ENCODE peak calls at places on chromosomes 13 and 19, in five cellular contexts. E is H1, O is H9, K is IMR-90, A is neuronal stem cell. I is an unnamed sample.

GRCh38 chr19:54616057-54616456 is 14.2 kb upstream of the LILRB1 start:
- DNase-seq in E (no peak), O (no peak), K (no peak), A (no peak), I (no peak)

GRCh38 chr13:51726446-51727185 is 77.3 kb downstream of the DHRS12 start:
- DNase-seq in E (no peak), O (no peak), K (peak), A (no peak), I (peak)

GRCh38 chr19:54660306-54660705 is 2.5 kb upstream of the LILRB4 start:
- DNase-seq in E (no peak), O (no peak), K (no peak), A (no peak), I (no peak)

GRCh38 chr19:15672580-15673175 is at the start of gene CYP4F12:
- DNase-seq in E (no peak), O (no peak), K (no peak), A (no peak), I (no peak)

GRCh38 chr19:38488811-38489481 is 55.5 kb downstream of the RYR1 start:
- DNase-seq in E (no peak), O (no peak), K (no peak), A (no peak), I (no peak)

GRCh38 chr13:32624441-32624840 is 38.2 kb downstream of the PDS5B start:
- DNase-seq in E (no peak), O (no peak), K (peak), A (no peak), I (no peak)

GRCh38 chr19:29622191-29623070 is 16.3 kb downstream of the POP4 start:
- DNase-seq in E (no peak), O (peak), K (no peak), A (no peak), I (peak)

GRCh38 chr19:12668937-12669271 is 2.3 kb downstream of the WDR83 start:
- DNase-seq in E (no peak), O (no peak), K (peak), A (no peak), I (peak)

GRCh38 chr19:49853852-49854849 is 3.2 kb downstream of the PTOV1 start:
- DNase-seq in E (no peak), O (no peak), K (no peak), A (no peak), I (no peak)

GRCh38 chr13:24063281-24063851 is 97.2 kb upstream of the SPATA13 start:
- DNase-seq in E (no peak), O (no peak), K (no peak), A (no peak), I (no peak)

GRCh38 chr13:41007359-41008118 is 11.6 kb downstream of the ELF1 start:
- DNase-seq in E (no peak), O (no peak), K (peak), A (no peak), I (no peak)

GRCh38 chr19:48121909-48122371 is 11.3 kb upstream of the PLA2G4C start:
- DNase-seq in E (no peak), O (no peak), K (no peak), A (no peak), I (no peak)

GRCh38 chr13:77579971-77580370 is 44.5 kb downstream of the SCEL start:
- DNase-seq in E (no peak), O (no peak), K (no peak), A (no peak), I (no peak)

GRCh38 chr19:45069056-45069455 is 7.2 kb downstream of the ZNF296 start:
- DNase-seq in E (no peak), O (peak), K (no peak), A (no peak), I (no peak)

GRCh38 chr19:13748169-13748884 is 16.0 kb upstream of the MRI1 start:
- DNase-seq in E (no peak), O (no peak), K (peak), A (no peak), I (peak)

GRCh38 chr13:53217221-53217620 is 188.6 kb downstream of the OLFM4 start:
- DNase-seq in E (no peak), O (no peak), K (no peak), A (no peak), I (peak)

GRCh38 chr19:19285723-19286122 is 12.6 kb upstream of the TM6SF2 start:
- DNase-seq in E (no peak), O (no peak), K (no peak), A (no peak), I (no peak)

GRCh38 chr19:28883241-28883693 is 329.7 kb downstream of the UQCRFS1 start:
- DNase-seq in E (no peak), O (peak), K (peak), A (no peak), I (no peak)

GRCh38 chr13:97119899-97120745 is 102.0 kb upstream of the MBNL2 start:
- DNase-seq in E (no peak), O (no peak), K (peak), A (no peak), I (peak)

GRCh38 chr19:50428768-50429463 is 3.8 kb upstream of the MYBPC2 start:
- DNase-seq in E (no peak), O (no peak), K (no peak), A (no peak), I (no peak)

GRCh38 chr19:39865953-39866352 is 19.8 kb upstream of the FBL start:
- DNase-seq in E (no peak), O (no peak), K (no peak), A (no peak), I (no peak)

GRCh38 chr19:11141937-11142527 is 13.6 kb downstream of the SPC24 start:
- DNase-seq in E (no peak), O (peak), K (no peak), A (no peak), I (no peak)

GRCh38 chr19:11145147-11145924 is 10.2 kb downstream of the SPC24 start:
- DNase-seq in E (no peak), O (no peak), K (no peak), A (no peak), I (no peak)

GRCh38 chr19:11138659-11139526 is 16.7 kb downstream of the SPC24 start:
- DNase-seq in E (no peak), O (peak), K (peak), A (peak), I (peak)

GRCh38 chr19:11140896-11141295 is 14.7 kb downstream of the SPC24 start:
- DNase-seq in E (no peak), O (no peak), K (no peak), A (no peak), I (no peak)

DNA sequence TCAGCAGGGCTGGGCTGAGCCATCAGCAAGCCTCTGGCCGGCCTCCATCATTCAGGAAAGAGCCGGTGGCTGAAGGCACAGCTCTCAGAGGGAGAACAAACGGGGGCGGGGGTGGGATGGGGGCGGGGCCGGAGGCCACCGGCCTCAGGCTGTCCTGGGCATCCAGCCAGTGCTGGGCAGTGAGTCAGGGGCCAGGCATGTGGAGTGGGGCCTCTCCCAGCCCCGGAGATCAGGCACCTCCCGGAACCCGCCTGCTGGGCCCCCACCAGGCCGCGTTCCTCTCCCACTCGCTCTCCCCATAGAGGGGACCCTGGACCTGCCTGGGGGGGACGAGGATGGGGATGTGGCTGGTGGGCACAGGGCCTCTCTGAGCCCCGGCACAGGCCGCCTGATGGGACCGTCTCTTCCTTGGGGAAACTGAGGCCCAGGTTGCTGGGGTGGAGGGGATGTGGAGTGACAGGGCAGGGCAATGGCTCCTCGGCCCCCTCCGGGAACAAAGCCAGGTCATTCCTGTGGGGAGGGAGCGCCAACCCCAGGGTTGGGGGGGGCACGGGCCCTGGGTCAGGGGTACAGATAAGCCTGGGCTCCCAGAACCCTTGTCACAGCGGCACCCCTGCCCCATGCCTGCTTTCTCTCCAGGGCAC is 12.9 kb downstream of the SPC24 start:
- DNase-seq in E (no peak), O (peak), K (peak), A (peak), I (peak)
- H3K4ac ChIP-seq in E (no peak), O (peak), K (peak), A (peak), I (peak)

GRCh38 chr19:2610637-2611482 is 91.6 kb downstream of the GNG7 start:
- DNase-seq in E (peak), O (peak), K (peak), A (peak), I (peak)

GRCh38 chr19:2609389-2610116 is 92.9 kb downstream of the GNG7 start:
- DNase-seq in E (no peak), O (no peak), K (no peak), A (no peak), I (no peak)

GRCh38 chr19:2613507-2614295 is 88.8 kb downstream of the GNG7 start:
- DNase-seq in E (no peak), O (peak), K (peak), A (no peak), I (peak)

GRCh38 chr19:2612619-2613249 is 89.8 kb downstream of the GNG7 start:
- DNase-seq in E (no peak), O (no peak), K (no peak), A (no peak), I (peak)

DNA sequence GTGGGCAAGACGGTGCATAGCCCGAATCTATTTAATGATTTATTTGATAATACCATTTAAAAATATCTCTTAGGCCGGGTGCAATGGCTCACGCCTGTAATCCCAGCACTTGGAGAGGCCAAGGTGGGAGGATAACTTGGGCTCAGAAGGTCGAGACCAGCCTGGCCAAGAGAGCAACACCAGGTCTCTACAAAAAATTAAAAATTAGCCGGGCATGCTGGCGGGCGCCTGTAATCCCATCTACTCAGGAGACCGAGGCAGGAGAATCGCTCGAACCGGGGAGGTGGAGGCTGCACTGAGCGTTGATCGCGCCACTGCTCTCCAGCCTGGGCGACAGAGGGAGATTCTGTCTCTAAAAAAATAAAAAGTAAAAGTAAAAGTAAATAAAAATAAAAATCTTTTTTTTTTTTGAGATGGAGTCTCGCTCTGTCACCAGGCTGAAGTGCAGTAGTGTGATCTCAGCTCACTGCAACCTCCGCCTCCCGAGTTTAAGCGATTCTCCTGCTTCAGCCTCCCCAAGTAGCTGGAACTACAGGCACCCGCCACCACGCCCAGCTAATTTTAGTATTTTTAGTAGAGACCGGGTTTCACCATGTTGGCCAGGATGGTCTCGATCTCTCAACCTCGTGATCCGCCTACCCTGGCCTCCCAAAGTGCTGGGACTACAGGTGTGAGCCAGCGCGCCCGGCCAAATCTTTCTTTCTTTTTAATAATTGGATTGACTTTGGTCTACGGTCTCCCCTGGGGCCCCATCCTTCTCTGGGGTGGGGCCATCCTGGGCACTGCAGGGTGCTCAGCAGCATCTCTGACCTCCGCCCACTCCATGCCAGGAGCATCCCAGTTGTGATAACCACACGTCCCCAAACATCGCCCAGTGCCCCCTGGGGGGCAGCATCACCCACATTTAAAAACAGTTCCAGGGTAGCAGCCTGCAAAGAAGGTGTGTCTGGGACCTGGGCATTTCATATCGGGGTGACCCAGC is 90.7 kb downstream of the GNG7 start:
- DNase-seq in E (no peak), O (no peak), K (no peak), A (no peak), I (no peak)
- H3K4ac ChIP-seq in E (no peak), O (no peak), K (no peak), A (no peak), I (peak)

DNA sequence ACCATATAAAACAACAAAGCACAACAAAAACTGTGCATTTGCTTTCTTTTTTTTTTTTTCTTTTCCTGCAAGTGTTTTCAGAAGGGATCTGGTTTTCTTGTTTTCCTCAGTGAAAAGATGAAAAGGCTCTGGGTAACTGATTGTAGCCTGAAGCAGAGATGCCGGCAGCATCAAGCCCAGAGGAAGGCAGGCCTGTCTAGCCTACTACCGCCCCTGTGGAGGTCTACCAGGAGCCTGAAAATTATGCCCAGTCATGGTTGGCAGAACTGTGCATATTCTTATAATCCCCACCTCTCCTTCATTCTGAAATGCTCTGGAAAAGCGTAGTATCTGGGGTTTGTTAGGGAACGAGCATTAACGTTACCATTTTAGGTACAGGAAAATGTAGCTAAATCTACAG is 32.6 kb upstream of the MEDAG start:
- DNase-seq in E (no peak), O (no peak), K (peak), A (no peak), I (no peak)
- H3K4ac ChIP-seq in E (no peak), O (no peak), K (peak), A (no peak), I (no peak)

DNA sequence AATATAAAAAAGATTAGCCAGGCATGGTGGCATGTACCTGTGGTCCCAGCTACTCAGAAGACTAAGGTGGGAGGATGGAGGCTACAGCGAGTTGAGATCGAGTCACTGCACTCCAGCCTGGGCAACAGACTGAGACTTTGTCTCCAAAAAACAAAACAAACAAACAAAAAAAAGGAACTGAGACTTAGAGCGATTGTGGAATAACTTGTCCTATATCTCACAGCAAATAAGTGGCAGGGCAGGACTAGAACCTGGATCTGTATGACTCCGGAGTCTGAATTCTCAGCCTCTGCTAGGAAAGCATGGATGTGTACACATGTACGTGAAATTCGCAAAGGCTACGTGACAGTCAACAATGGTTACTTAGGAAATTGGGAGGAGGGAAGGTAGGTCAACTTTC is 20.1 kb downstream of the KRTDAP start:
- DNase-seq in E (no peak), O (no peak), K (no peak), A (no peak), I (no peak)
- H3K4ac ChIP-seq in E (no peak), O (no peak), K (no peak), A (no peak), I (no peak)

DNA sequence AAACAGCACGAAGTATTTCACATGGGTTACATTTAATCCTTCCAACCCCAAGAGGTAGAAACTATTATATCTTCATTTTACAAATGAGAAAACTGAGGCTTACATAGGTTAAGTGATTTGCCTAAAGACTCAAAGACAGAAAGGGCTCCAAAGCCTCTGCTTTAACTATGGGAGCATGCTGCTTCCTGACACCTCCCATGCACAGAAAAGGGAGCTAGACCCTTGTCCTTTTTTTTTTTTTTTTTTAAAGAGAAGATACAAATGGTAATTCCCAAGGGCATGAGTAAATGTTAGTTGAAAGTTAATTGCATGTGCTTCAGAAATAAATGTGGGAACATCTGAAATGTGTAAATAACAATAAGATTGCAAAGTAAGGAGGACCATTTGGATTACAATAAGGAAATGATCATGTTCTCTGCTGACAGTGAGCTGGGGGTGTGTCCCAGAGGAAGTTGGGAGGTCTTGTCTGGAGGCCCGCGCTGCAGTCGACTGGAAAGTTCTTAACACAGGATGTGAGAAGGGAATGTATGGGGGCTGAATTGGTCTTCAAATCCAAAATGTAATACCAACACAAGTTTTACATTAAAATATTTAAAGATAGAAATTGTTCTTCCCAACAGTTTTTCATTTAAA is 500.3 kb downstream of the KLF12 start:
- DNase-seq in E (no peak), O (peak), K (no peak), A (no peak), I (no peak)
- H3K4ac ChIP-seq in E (no peak), O (no peak), K (no peak), A (no peak), I (no peak)

GRCh38 chr13:38045278-38046048 is 175.9 kb upstream of the TRPC4 start:
- DNase-seq in E (peak), O (peak), K (peak), A (peak), I (peak)
- H3K4ac ChIP-seq in E (no peak), O (no peak), K (no peak), A (no peak), I (no peak)

DNA sequence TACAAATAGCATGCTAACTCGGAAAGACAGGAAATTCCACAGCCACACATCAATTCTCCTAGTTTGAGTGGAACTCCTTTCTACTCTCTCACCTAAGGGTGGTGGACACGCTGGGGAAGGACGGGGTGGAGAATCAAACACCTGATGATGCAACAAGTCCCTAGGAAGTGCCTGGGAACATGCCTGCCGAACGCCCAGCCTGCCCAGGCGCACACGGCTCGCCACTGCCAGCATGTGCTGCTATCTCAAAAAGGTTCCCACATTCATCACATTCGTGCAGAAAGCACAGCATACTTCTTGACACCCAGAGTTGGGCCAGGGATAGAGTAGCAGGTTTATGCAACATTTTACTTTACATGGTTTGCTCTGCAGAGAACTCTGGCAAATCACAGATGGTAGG is 164.6 kb downstream of the ABCC4 start:
- DNase-seq in E (no peak), O (no peak), K (no peak), A (no peak), I (no peak)
- H3K4ac ChIP-seq in E (no peak), O (no peak), K (no peak), A (no peak), I (no peak)

GRCh38 chr19:53103903-53104203 is 631 bp upstream of the ZNF160 start:
- DNase-seq in E (no peak), O (no peak), K (no peak), A (no peak), I (peak)

GRCh38 chr19:53101518-53101917 is 1.7 kb downstream of the ZNF160 start:
- DNase-seq in E (no peak), O (no peak), K (peak), A (no peak), I (no peak)

GRCh38 chr19:53102186-53102585 is 1.0 kb downstream of the ZNF160 start:
- DNase-seq in E (no peak), O (no peak), K (no peak), A (peak), I (no peak)

GRCh38 chr19:53103141-53103902 is at the start of gene ZNF160:
- DNase-seq in E (peak), O (peak), K (peak), A (peak), I (peak)

DNA sequence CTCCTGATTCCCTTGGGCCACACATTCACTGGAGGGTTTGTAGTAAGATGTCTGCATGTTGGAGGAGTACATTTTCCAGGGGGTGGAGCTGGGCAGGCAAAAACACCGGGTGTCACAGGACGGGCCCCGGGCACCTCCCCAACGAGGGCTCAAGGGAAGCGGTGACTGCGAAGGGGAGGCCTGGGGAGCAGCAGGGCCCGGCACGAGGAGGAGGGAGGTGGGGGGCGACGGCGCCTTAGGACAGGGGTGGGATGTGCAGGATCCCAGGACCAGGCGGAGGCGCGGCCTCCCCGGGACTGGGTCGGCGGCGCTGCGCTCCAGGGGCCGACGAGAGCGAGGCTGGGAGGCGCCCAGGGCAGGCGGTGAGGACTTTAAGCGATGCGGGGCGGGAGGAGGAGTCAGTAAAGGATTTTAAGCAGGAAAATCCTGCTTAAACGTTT is 501 bp downstream of the ZNF160 start:
- DNase-seq in E (no peak), O (no peak), K (peak), A (no peak), I (peak)
- H3K4ac ChIP-seq in E (no peak), O (no peak), K (peak), A (no peak), I (peak)

GRCh38 chr13:93517658-93518057 is 291.1 kb downstream of the GPC6 start:
- DNase-seq in E (no peak), O (no peak), K (no peak), A (no peak), I (no peak)

GRCh38 chr13:93522486-93522885 is 295.9 kb downstream of the GPC6 start:
- DNase-seq in E (no peak), O (no peak), K (peak), A (no peak), I (no peak)

GRCh38 chr13:93525087-93525486 is 298.5 kb downstream of the GPC6 start:
- DNase-seq in E (no peak), O (no peak), K (no peak), A (no peak), I (no peak)

GRCh38 chr13:93521307-93521706 is 294.7 kb downstream of the GPC6 start:
- DNase-seq in E (no peak), O (no peak), K (no peak), A (no peak), I (no peak)
- H3K4ac ChIP-seq in E (no peak), O (no peak), K (no peak), A (no peak), I (no peak)

I was measured in trophoblast cell.